ENCODE peak calls at places on chromosomes 16 and 17, in six cellular contexts. M, C, E, Q, W and P are unnamed samples.
A peak's percentile ranks its signal among the peaks of the same experiment; 100 is the strongest.

GRCh38 chr16:9437115-9437514 is 345.7 kb downstream of the HAPSTR1 start:
- DNase-seq in M (no peak), C (peak; percentile 26), E (no peak), Q (no peak), W (no peak), P (peak; percentile 23)

GRCh38 chr17:79975498-79976134 is 60.1 kb downstream of the TBC1D16 start:
- DNase-seq in M (no peak), C (no peak), E (no peak), Q (no peak), W (no peak), P (no peak)

GRCh38 chr17:3710951-3711383 is 12.7 kb upstream of the HASPIN start:
- DNase-seq in M (no peak), C (no peak), E (peak; percentile 53), Q (no peak), W (peak; percentile 71), P (peak; percentile 99)

GRCh38 chr17:32882734-32883133 is 5.8 kb upstream of the MYO1D start:
- DNase-seq in M (no peak), C (no peak), E (no peak), Q (no peak), W (peak; percentile 32), P (no peak)

GRCh38 chr16:11234884-11235702 is 20.9 kb downstream of the SOCS1 start:
- DNase-seq in M (no peak), C (no peak), E (no peak), Q (no peak), W (peak; percentile 24), P (no peak)

GRCh38 chr16:49628148-49628547 is 227.8 kb downstream of the ZNF423 start:
- DNase-seq in M (no peak), C (no peak), E (no peak), Q (no peak), W (no peak), P (no peak)

GRCh38 chr16:49530396-49530795 is 156.8 kb downstream of the C16orf78 start:
- DNase-seq in M (no peak), C (no peak), E (no peak), Q (no peak), W (no peak), P (peak; percentile 26)

GRCh38 chr17:32558328-32558955 is 71.6 kb downstream of the CDK5R1 start:
- DNase-seq in M (no peak), C (no peak), E (no peak), Q (no peak), W (no peak), P (peak; percentile 43)

GRCh38 chr17:2122641-2123302 is 67.9 kb downstream of the HIC1 start:
- DNase-seq in M (peak; percentile 54), C (no peak), E (peak; percentile 58), Q (peak; percentile 78), W (peak; percentile 87), P (no peak)

GRCh38 chr17:27332485-27333409 is 38.8 kb downstream of the WSB1 start:
- DNase-seq in M (peak; percentile 98), C (peak; percentile 99), E (peak; percentile 98), Q (peak; percentile 84), W (peak; percentile 94), P (peak; percentile 95)

GRCh38 chr17:16989230-16989952 is 17.5 kb upstream of the TNFRSF13B start:
- DNase-seq in M (no peak), C (no peak), E (peak; percentile 73), Q (no peak), W (no peak), P (peak; percentile 88)

GRCh38 chr17:81311954-81312353 is 16.8 kb upstream of the SLC38A10 start:
- DNase-seq in M (no peak), C (no peak), E (no peak), Q (no peak), W (no peak), P (no peak)

GRCh38 chr16:85126731-85127662 is 14.7 kb upstream of the CIBAR2 start:
- DNase-seq in M (no peak), C (no peak), E (no peak), Q (peak; percentile 86), W (peak; percentile 93), P (no peak)

GRCh38 chr16:6113749-6114148 is 1016.2 kb upstream of the EEF2KMT start:
- DNase-seq in M (no peak), C (no peak), E (no peak), Q (no peak), W (no peak), P (no peak)

GRCh38 chr17:57911834-57912673 is 43.2 kb downstream of the CUEDC1 start:
- DNase-seq in M (peak; percentile 83), C (peak; percentile 59), E (peak; percentile 92), Q (no peak), W (no peak), P (no peak)

DNA sequence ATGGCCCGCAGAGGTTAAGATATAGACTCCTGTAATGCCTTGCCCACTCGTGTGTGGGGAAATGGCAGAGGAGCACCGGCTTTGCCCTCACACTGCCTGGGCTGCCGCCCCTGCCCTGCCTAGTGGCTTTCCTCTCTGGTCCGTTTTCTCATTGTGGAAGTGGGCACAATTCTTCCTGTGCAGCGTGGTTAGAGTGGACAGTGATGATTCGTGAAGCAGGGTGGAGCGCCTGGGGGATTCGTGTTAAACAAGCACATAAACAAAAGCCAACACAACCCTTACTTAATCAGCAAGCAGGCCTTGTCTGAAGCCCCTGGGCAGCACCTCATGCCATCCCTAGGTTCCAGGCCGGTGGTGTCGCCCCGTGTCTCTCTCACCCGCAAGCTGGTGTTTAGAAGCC is 269.7 kb downstream of the SEC14L1 start:
- DNase-seq in M (no peak), C (no peak), E (no peak), Q (no peak), W (no peak), P (no peak)
- TF ChIP-seq CTCF in M (no peak), C (no peak), E (no peak), Q (no peak), W (no peak), P (no peak)

GRCh38 chr17:38578641-38579480 is 26.9 kb downstream of the SRCIN1 start:
- DNase-seq in M (no peak), C (no peak), E (no peak), Q (no peak), W (no peak), P (no peak)
- H3K4me3 ChIP-seq in M (no peak overlapping the region), C (no peak overlapping the region), E (no peak overlapping the region), Q (no peak overlapping the region), W (no peak overlapping the region), P (no peak overlapping the region)

GRCh38 chr17:30302241-30302640 is 10.5 kb upstream of the BLMH start:
- DNase-seq in M (no peak), C (no peak), E (no peak), Q (no peak), W (no peak), P (no peak)

GRCh38 chr17:30297715-30298114 is 6.0 kb upstream of the BLMH start:
- DNase-seq in M (no peak), C (no peak), E (no peak), Q (no peak), W (no peak), P (no peak)

GRCh38 chr17:30300803-30301202 is 9.1 kb upstream of the BLMH start:
- DNase-seq in M (no peak), C (no peak), E (no peak), Q (no peak), W (no peak), P (no peak)

GRCh38 chr17:30296499-30297038 is 4.8 kb upstream of the BLMH start:
- DNase-seq in M (no peak), C (no peak), E (no peak), Q (no peak), W (no peak), P (no peak)

GRCh38 chr17:30299000-30299399 is 7.3 kb upstream of the BLMH start:
- DNase-seq in M (no peak), C (peak; percentile 34), E (no peak), Q (no peak), W (peak; percentile 21), P (no peak)
- TF ChIP-seq CTCF in M (peak; percentile 54), C (peak; percentile 67), E (no peak), Q (peak; percentile 48), W (peak; percentile 53), P (no peak)

GRCh38 chr17:45783593-45784292 is 377 bp upstream of the CRHR1 start:
- DNase-seq in M (no peak), C (no peak), E (no peak), Q (no peak), W (no peak), P (no peak)

GRCh38 chr17:45785373-45786193 is 1.5 kb downstream of the CRHR1 start:
- DNase-seq in M (no peak), C (no peak), E (no peak), Q (no peak), W (no peak), P (no peak)

GRCh38 chr17:45784583-45785372 is 658 bp downstream of the CRHR1 start:
- DNase-seq in M (peak; percentile 63), C (no peak), E (no peak), Q (no peak), W (no peak), P (no peak)

GRCh38 chr17:45782889-45783592 is 1.1 kb upstream of the CRHR1 start:
- DNase-seq in M (no peak), C (peak; percentile 58), E (no peak), Q (no peak), W (no peak), P (no peak)

GRCh38 chr17:45784293-45784582 is at the start of gene CRHR1:
- DNase-seq in M (no peak), C (no peak), E (no peak), Q (no peak), W (no peak), P (no peak)
- H3K4me3 ChIP-seq in M (peak within 1 kb of the TSS; percentile 23), C (peak within 1 kb of the TSS; percentile 50), E (peak within 1 kb of the TSS; percentile 16), Q (peak within 1 kb of the TSS; percentile 29), W (no peak within 1 kb of the TSS), P (no peak within 1 kb of the TSS)

GRCh38 chr16:5033256-5034166 is at the start of gene NAGPA:
- DNase-seq in M (peak; percentile 95), C (peak; percentile 89), E (peak; percentile 92), Q (peak; percentile 66), W (peak; percentile 81), P (peak; percentile 90)
- TF ChIP-seq CTCF in M (no peak), C (no peak), E (no peak), Q (no peak), W (no peak), P (no peak)